ENCODE peak calls at places on chromosome 22, in nine cellular contexts. X, R, B, L, W, A, M, G and D are unnamed samples.

GRCh38 chr22:39946571-39947407 is 13.4 kb upstream of the TMA7B start:
- DNase-seq in W (no peak), A (peak; percentile 45), B (peak; percentile 84), L (no peak), X (peak; percentile 82), M (no peak), R (peak; percentile 76), G (no peak), D (no peak)

GRCh38 chr22:37843746-37844089 is 416 bp downstream of the ANKRD54 start:
- DNase-seq in R (no peak), B (no peak), M (no peak), G (no peak), A (no peak), L (peak; percentile 46), X (peak; percentile 69), W (peak; percentile 59), D (no peak)

GRCh38 chr22:46761017-46761416 is 1.4 kb upstream of the TBC1D22A start:
- DNase-seq in L (no peak), M (no peak), R (no peak), W (no peak), G (no peak), X (no peak), A (no peak), B (no peak), D (no peak)

GRCh38 chr22:49768077-49768476 is 59.6 kb downstream of the BRD1 start:
- DNase-seq in B (no peak), X (no peak), A (peak; percentile 6), R (no peak), G (peak; percentile 59), W (peak; percentile 3), L (no peak), M (no peak), D (no peak)

GRCh38 chr22:23696326-23696851 is 5.6 kb downstream of the RGL4 start:
- DNase-seq in X (peak; percentile 82), L (no peak), B (no peak), M (no peak), W (peak; percentile 52), A (no peak), R (no peak), G (peak; percentile 66), D (peak; percentile 94)

GRCh38 chr22:38881464-38881871 is 9.5 kb upstream of the CBX6 start:
- DNase-seq in B (no peak), M (no peak), A (peak; percentile 65), G (no peak), L (no peak), X (no peak), W (peak; percentile 54), R (peak; percentile 75), D (no peak)

GRCh38 chr22:31646186-31647019 is 15.6 kb downstream of the PISD start:
- DNase-seq in M (peak; percentile 91), X (no peak), L (peak; percentile 99), R (no peak), G (no peak), A (no peak), W (no peak), B (peak; percentile 86), D (no peak)

GRCh38 chr22:50445071-50445879 is 29.6 kb downstream of the SBF1 start:
- DNase-seq in M (no peak), B (no peak), W (no peak), R (no peak), X (peak; percentile 70), G (no peak), L (no peak), A (no peak), D (no peak)

GRCh38 chr22:49968313-49968830 is 7.8 kb downstream of the PIM3 start:
- DNase-seq in X (no peak), W (no peak), R (peak; percentile 17), B (no peak), L (no peak), M (no peak), A (peak; percentile 42), G (peak; percentile 69), D (no peak)

GRCh38 chr22:45895436-45896152 is 81.4 kb downstream of the WNT7B start:
- DNase-seq in M (no peak), A (no peak), X (no peak), B (no peak), L (no peak), G (peak; percentile 53), W (no peak), R (no peak), D (no peak)

GRCh38 chr22:40422558-40423245 is 52.3 kb downstream of the SGSM3 start:
- DNase-seq in A (no peak), B (no peak), R (no peak), M (no peak), W (no peak), L (peak; percentile 21), G (no peak), X (no peak), D (no peak)

GRCh38 chr22:39313258-39314001 is 6.0 kb downstream of the RPL3 start:
- DNase-seq in M (no peak), L (no peak), B (no peak), G (no peak), A (no peak), W (no peak), X (no peak), R (peak; percentile 42), D (no peak)

GRCh38 chr22:39520874-39521857 is 804 bp downstream of the ATF4 start:
- DNase-seq in W (peak; percentile 84), A (peak; percentile 82), R (peak; percentile 69), M (no peak), B (peak; percentile 86), G (peak; percentile 92), L (no peak), X (peak; percentile 78), D (peak; percentile 78)

GRCh38 chr22:38759005-38759404 is 3.2 kb upstream of the SUN2 start:
- DNase-seq in L (no peak), B (no peak), X (no peak), W (no peak), R (no peak), M (no peak), A (no peak), G (no peak), D (no peak)

GRCh38 chr22:17418890-17419324 is 49.6 kb downstream of the CECR2 start:
- DNase-seq in X (no peak), G (no peak), R (no peak), W (no peak), L (no peak), A (no peak), M (no peak), B (peak; percentile 61), D (no peak)

GRCh38 chr22:33717694-33718396 is 202.4 kb downstream of the LARGE1 start:
- DNase-seq in R (no peak), B (no peak), A (no peak), G (no peak), L (no peak), M (no peak), X (no peak), W (no peak), D (no peak)

GRCh38 chr22:33723915-33724314 is 196.4 kb downstream of the LARGE1 start:
- DNase-seq in A (no peak), R (no peak), W (no peak), L (peak; percentile 31), G (no peak), M (no peak), B (no peak), X (no peak), D (no peak)

GRCh38 chr22:33720166-33720878 is 200.0 kb downstream of the LARGE1 start:
- DNase-seq in B (no peak), L (no peak), G (no peak), R (no peak), W (no peak), M (no peak), X (no peak), A (no peak), D (no peak)

GRCh38 chr22:33726294-33726711 is 194.0 kb downstream of the LARGE1 start:
- DNase-seq in A (peak; percentile 19), R (no peak), B (no peak), W (no peak), L (peak; percentile 31), G (no peak), M (no peak), X (no peak), D (no peak)

GRCh38 chr22:33722817-33723216 is 197.5 kb downstream of the LARGE1 start:
- DNase-seq in A (no peak), R (no peak), L (no peak), M (no peak), X (no peak), B (no peak), G (no peak), W (no peak), D (no peak)
- H3K4me3 ChIP-seq in A (no peak overlapping the region), R (no peak overlapping the region), L (no peak overlapping the region), M (no peak overlapping the region), X (no peak overlapping the region), B (no peak overlapping the region), G (no peak overlapping the region), W (no peak overlapping the region), D (no peak overlapping the region)

GRCh38 chr22:29914165-29914564 is 31.2 kb downstream of the MTMR3 start:
- DNase-seq in R (no peak), L (peak; percentile 42), X (no peak), G (no peak), M (no peak), B (peak; percentile 78), A (no peak), W (no peak), D (no peak)
- H3K4me1 ChIP-seq in R (peaks cover 9% of the 10 kb centered on the region), L (peaks cover 24% of the 10 kb centered on the region), X (peaks cover 4% of the 10 kb centered on the region), G (peaks cover 68% of the 10 kb centered on the region), M (peaks cover 12% of the 10 kb centered on the region), B (no peaks in the 10 kb centered on the region), A (peaks cover 18% of the 10 kb centered on the region), W (peaks cover 81% of the 10 kb centered on the region), D (peaks cover 7% of the 10 kb centered on the region)

GRCh38 chr22:21640810-21641209 is 1.3 kb upstream of the SDF2L1 start:
- DNase-seq in X (no peak), W (no peak), A (no peak), M (no peak), G (no peak), R (no peak), L (no peak), B (no peak), D (no peak)

GRCh38 chr22:21641417-21641794 is 696 bp upstream of the SDF2L1 start:
- DNase-seq in L (peak; percentile 51), W (peak; percentile 54), X (no peak), R (peak; percentile 26), M (no peak), A (peak; percentile 65), G (peak; percentile 79), B (peak; percentile 83), D (no peak)

GRCh38 chr22:21642584-21643448 is 714 bp downstream of the SDF2L1 start:
- DNase-seq in L (peak; percentile 37), G (peak; percentile 75), A (peak; percentile 63), W (peak; percentile 71), M (no peak), R (no peak), X (peak; percentile 84), B (peak; percentile 87), D (peak; percentile 30)

GRCh38 chr22:21641795-21642583 is at the start of gene SDF2L1:
- DNase-seq in A (peak; percentile 99), W (peak; percentile 99), X (peak; percentile 99), R (peak; percentile 99), B (peak; percentile 99), G (peak; percentile 99), L (peak; percentile 93), M (peak; percentile 96), D (peak; percentile 97)

GRCh38 chr22:21643533-21644357 is 1.6 kb downstream of the SDF2L1 start:
- DNase-seq in M (no peak), R (no peak), A (no peak), X (peak; percentile 45), B (no peak), W (no peak), L (no peak), G (no peak), D (no peak)
- H3K4me3 ChIP-seq in M (peak overlapping the region; percentile 88), R (no peak overlapping the region), A (peak overlapping the region; percentile 58), X (peak overlapping the region; percentile 83), B (no peak overlapping the region), W (no peak overlapping the region), L (no peak overlapping the region), G (peak overlapping the region; percentile 78), D (no peak overlapping the region)

GRCh38 chr22:20241579-20242392 is 26.3 kb downstream of the RTN4R start:
- DNase-seq in X (no peak), R (no peak), W (no peak), L (no peak), A (no peak), B (no peak), M (no peak), G (no peak), D (no peak)
- H3K4me1 ChIP-seq in X (peaks cover 23% of the 10 kb centered on the region), R (no peaks in the 10 kb centered on the region), W (peaks cover 25% of the 10 kb centered on the region), L (no peaks in the 10 kb centered on the region), A (no peaks in the 10 kb centered on the region), B (peaks cover 19% of the 10 kb centered on the region), M (peaks cover 7% of the 10 kb centered on the region), G (peaks cover 34% of the 10 kb centered on the region), D (peaks cover 76% of the 10 kb centered on the region)